ENCODE peak calls at places on chromosomes 12 and 14, in nine cellular contexts. U, Z, J, M, T, G, N, O and I are unnamed samples. For H3K4me1, the result is how much of the 10 kb centered on the place peaks cover.

GRCh38 chr14:68199465-68200145 is 380.0 kb downstream of the RAD51B start:
- DNase-seq in U (no peak), Z (no peak), J (no peak), M (no peak), T (peak), G (no peak), N (peak), O (no peak), I (no peak)

GRCh38 chr12:10673660-10674384 is at the start of gene STYK1:
- DNase-seq in U (peak), Z (peak), J (peak), M (peak), T (peak), G (peak), N (peak), O (peak), I (peak)

GRCh38 chr14:20687362-20688166 is 1.0 kb upstream of the ANG start:
- DNase-seq in U (no peak), Z (no peak), J (no peak), M (no peak), T (no peak), G (no peak), N (no peak), O (no peak), I (no peak)

GRCh38 chr12:71438670-71439361 is 782 bp upstream of the LGR5 start:
- DNase-seq in U (peak), Z (no peak), J (peak), M (no peak), T (no peak), G (no peak), N (no peak), O (peak), I (no peak)

GRCh38 chr12:24884911-24885310 is 64.0 kb downstream of the BCAT1 start:
- DNase-seq in U (no peak), Z (no peak), J (no peak), M (no peak), T (no peak), G (no peak), N (no peak), O (no peak), I (no peak)

GRCh38 chr12:6752181-6752930 is 585 bp downstream of the MLF2 start:
- DNase-seq in U (no peak), Z (peak), J (peak), M (no peak), T (no peak), G (no peak), N (no peak), O (peak), I (peak)

GRCh38 chr14:24289649-24290283 is 9.8 kb downstream of the DHRS1 start:
- DNase-seq in U (no peak), Z (no peak), J (no peak), M (no peak), T (no peak), G (no peak), N (no peak), O (no peak), I (no peak)

GRCh38 chr14:52458721-52459085 is 93.6 kb downstream of the TXNDC16 start:
- DNase-seq in U (no peak), Z (no peak), J (peak), M (no peak), T (no peak), G (no peak), N (no peak), O (peak), I (no peak)

GRCh38 chr12:574475-575128 is 88.6 kb downstream of the NINJ2 start:
- DNase-seq in U (no peak), Z (no peak), J (no peak), M (no peak), T (no peak), G (no peak), N (no peak), O (no peak), I (no peak)

GRCh38 chr12:11717533-11717961 is 68.1 kb downstream of the ETV6 start:
- DNase-seq in U (no peak), Z (no peak), J (peak), M (no peak), T (no peak), G (no peak), N (no peak), O (no peak), I (no peak)

GRCh38 chr14:57748279-57748678 is 117.6 kb downstream of the SLC35F4 start:
- DNase-seq in U (no peak), Z (no peak), J (no peak), M (no peak), T (no peak), G (no peak), N (no peak), O (peak), I (no peak)

GRCh38 chr12:78802593-78802992 is 62.0 kb upstream of the SYT1 start:
- DNase-seq in U (no peak), Z (no peak), J (peak), M (no peak), T (no peak), G (no peak), N (no peak), O (peak), I (no peak)

GRCh38 chr12:124381454-124382207 is 86.7 kb downstream of the RFLNA start:
- DNase-seq in U (peak), Z (peak), J (peak), M (no peak), T (no peak), G (no peak), N (no peak), O (peak), I (peak)

GRCh38 chr14:54979039-54979438 is 47.9 kb downstream of the WDHD1 start:
- DNase-seq in U (no peak), Z (no peak), J (no peak), M (no peak), T (no peak), G (no peak), N (no peak), O (no peak), I (no peak)

GRCh38 chr14:80535171-80535570 is 323.9 kb upstream of the DIO2 start:
- DNase-seq in U (no peak), Z (no peak), J (peak), M (no peak), T (no peak), G (no peak), N (no peak), O (no peak), I (no peak)

GRCh38 chr12:30822385-30823139 is 67.8 kb upstream of the CAPRIN2 start:
- DNase-seq in U (peak), Z (peak), J (peak), M (no peak), T (peak), G (peak), N (no peak), O (no peak), I (peak)

GRCh38 chr14:99412122-99413061 is 68.3 kb downstream of the SETD3 start:
- DNase-seq in U (no peak), Z (no peak), J (no peak), M (no peak), T (no peak), G (no peak), N (no peak), O (no peak), I (no peak)

GRCh38 chr14:105419305-105420091 is at the start of gene MTA1:
- DNase-seq in U (peak), Z (no peak), J (peak), M (no peak), T (peak), G (peak), N (no peak), O (peak), I (no peak)

GRCh38 chr14:91367173-91368171 is 50.1 kb downstream of the CCDC88C start:
- DNase-seq in U (no peak), Z (peak), J (peak), M (no peak), T (no peak), G (peak), N (no peak), O (peak), I (no peak)

GRCh38 chr12:89525824-89526770 is at the start of gene POC1B:
- DNase-seq in U (peak), Z (peak), J (peak), M (peak), T (peak), G (peak), N (no peak), O (peak), I (peak)
- H3K4me3 ChIP-seq in U (peak), Z (peak), J (peak), M (peak), T (peak), G (peak), N (peak), O (peak), I (peak)

DNA sequence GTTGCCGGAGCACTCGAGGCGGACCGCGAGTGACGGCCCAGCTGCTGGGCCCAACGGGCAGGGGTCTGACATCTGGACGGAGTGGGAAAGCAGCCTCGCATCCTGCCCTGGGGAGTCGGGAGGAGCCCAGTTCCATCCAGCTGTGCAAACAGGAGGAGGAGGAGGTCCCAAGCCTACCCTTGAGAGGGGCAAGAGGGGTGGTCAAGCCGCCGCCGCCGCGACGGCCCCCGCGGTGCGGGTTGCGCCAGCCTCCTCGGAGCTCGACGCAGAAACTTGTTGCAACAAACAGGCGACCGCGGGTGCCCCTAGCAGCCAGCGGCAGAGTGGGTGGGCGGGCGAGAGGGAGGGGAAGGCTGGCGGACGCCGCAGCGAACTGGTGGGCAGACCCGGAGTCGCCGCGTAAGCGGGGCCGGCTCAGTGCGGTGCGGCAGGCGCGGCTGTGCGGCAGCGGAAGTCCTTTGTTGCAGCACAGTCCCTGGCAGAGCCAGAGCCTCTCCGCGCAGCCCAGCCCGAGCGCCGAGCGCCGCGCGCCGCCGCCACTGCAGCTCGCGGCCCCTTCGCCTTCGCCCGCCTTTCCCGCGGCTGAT is at the start of gene ZBTB1:
- DNase-seq in U (peak), Z (peak), J (peak), M (no peak), T (peak), G (peak), N (peak), O (peak), I (peak)
- H3K4me1 ChIP-seq in U (under half), Z (under half), J (under half), M (under half), T (under half), G (under half), N (under half), O (under half), I (under half)

GRCh38 chr12:130920119-130920703 is 33.5 kb upstream of the ADGRD1 start:
- DNase-seq in U (no peak), Z (no peak), J (no peak), M (no peak), T (no peak), G (no peak), N (no peak), O (no peak), I (no peak)

GRCh38 chr12:130911933-130912332 is 40.1 kb downstream of the RAN start:
- DNase-seq in U (no peak), Z (no peak), J (no peak), M (no peak), T (no peak), G (no peak), N (no peak), O (no peak), I (no peak)

GRCh38 chr12:130917607-130918006 is 36.1 kb upstream of the ADGRD1 start:
- DNase-seq in U (no peak), Z (no peak), J (no peak), M (no peak), T (no peak), G (no peak), N (no peak), O (peak), I (no peak)

GRCh38 chr12:130919115-130919514 is 34.6 kb upstream of the ADGRD1 start:
- DNase-seq in U (no peak), Z (no peak), J (no peak), M (no peak), T (no peak), G (no peak), N (no peak), O (no peak), I (no peak)

GRCh38 chr12:130916251-130916911 is 37.3 kb upstream of the ADGRD1 start:
- DNase-seq in U (peak), Z (peak), J (peak), M (peak), T (peak), G (no peak), N (peak), O (peak), I (peak)
- H3K4me3 ChIP-seq in U (peak), Z (no peak), J (peak), M (peak), T (no peak), G (no peak), N (no peak), O (peak), I (no peak)

GRCh38 chr12:117035287-117035686 is 63.9 kb downstream of the TESC start:
- DNase-seq in U (peak), Z (no peak), J (no peak), M (no peak), T (no peak), G (no peak), N (no peak), O (no peak), I (no peak)
- H3K4me1 ChIP-seq in U (under half), Z (under half), J (under half), M (under half), T (under half), G (under half), N (under half), O (under half), I (under half)

GRCh38 chr12:129467289-129467688 is 436.5 kb downstream of the TMEM132D start:
- DNase-seq in U (no peak), Z (no peak), J (no peak), M (no peak), T (no peak), G (no peak), N (no peak), O (no peak), I (no peak)

DNA sequence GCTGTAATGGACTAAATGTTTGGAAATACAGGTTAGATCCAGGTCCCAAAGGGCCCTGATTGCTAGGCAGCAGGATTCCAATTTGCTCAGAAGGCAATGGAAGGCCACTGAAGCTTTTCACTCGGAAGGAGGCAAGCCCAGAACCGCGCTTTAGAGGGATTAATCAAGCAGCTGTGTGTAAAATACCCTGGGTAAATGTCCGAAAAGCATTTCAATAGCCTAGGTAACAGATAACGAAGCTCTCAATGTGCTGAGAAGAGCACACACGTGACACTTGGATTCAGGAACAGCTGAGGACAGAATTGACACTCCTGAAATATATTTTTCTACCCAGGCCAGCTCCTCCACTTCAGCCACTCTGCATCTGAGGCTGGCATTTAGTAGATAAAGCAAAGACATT is 436.1 kb downstream of the TMEM132D start:
- DNase-seq in U (no peak), Z (no peak), J (no peak), M (no peak), T (no peak), G (no peak), N (no peak), O (no peak), I (no peak)
- H3K4me3 ChIP-seq in U (no peak), Z (no peak), J (no peak), M (no peak), T (no peak), G (no peak), N (no peak), O (no peak), I (no peak)

GRCh38 chr12:47737936-47738335 is 12.6 kb upstream of the ENDOU start:
- DNase-seq in U (peak), Z (no peak), J (no peak), M (no peak), T (no peak), G (no peak), N (no peak), O (no peak), I (no peak)

GRCh38 chr12:47740536-47741339 is 15.4 kb upstream of the ENDOU start:
- DNase-seq in U (no peak), Z (no peak), J (no peak), M (no peak), T (no peak), G (no peak), N (no peak), O (no peak), I (no peak)

GRCh38 chr12:47741340-47741703 is 16.0 kb upstream of the ENDOU start:
- DNase-seq in U (no peak), Z (peak), J (peak), M (no peak), T (no peak), G (peak), N (no peak), O (peak), I (peak)

GRCh38 chr12:47739959-47740358 is 14.7 kb upstream of the ENDOU start:
- DNase-seq in U (no peak), Z (no peak), J (no peak), M (no peak), T (no peak), G (no peak), N (no peak), O (no peak), I (no peak)

GRCh38 chr12:47739297-47739696 is 14.0 kb upstream of the ENDOU start:
- DNase-seq in U (no peak), Z (no peak), J (no peak), M (no peak), T (no peak), G (no peak), N (no peak), O (no peak), I (no peak)
- H3K4me1 ChIP-seq in U (under half), Z (under half), J (under half), M (under half), T (under half), G (under half), N (under half), O (under half), I (under half)

GRCh38 chr14:96114002-96114401 is 74.8 kb downstream of the C14orf132 start:
- DNase-seq in U (no peak), Z (no peak), J (no peak), M (no peak), T (no peak), G (no peak), N (no peak), O (no peak), I (no peak)
- H3K4me3 ChIP-seq in U (no peak), Z (no peak), J (no peak), M (no peak), T (no peak), G (no peak), N (no peak), O (no peak), I (no peak)

GRCh38 chr12:92059976-92060375 is 85.7 kb downstream of the BTG1 start:
- DNase-seq in U (no peak), Z (no peak), J (peak), M (no peak), T (no peak), G (no peak), N (no peak), O (peak), I (no peak)

GRCh38 chr12:92061061-92061460 is 84.6 kb downstream of the BTG1 start:
- DNase-seq in U (no peak), Z (no peak), J (no peak), M (no peak), T (no peak), G (no peak), N (no peak), O (no peak), I (no peak)

GRCh38 chr12:92055877-92056276 is 89.8 kb downstream of the BTG1 start:
- DNase-seq in U (no peak), Z (no peak), J (no peak), M (no peak), T (no peak), G (peak), N (no peak), O (peak), I (no peak)

GRCh38 chr12:92058664-92059063 is 87.0 kb downstream of the BTG1 start:
- DNase-seq in U (no peak), Z (no peak), J (no peak), M (no peak), T (no peak), G (peak), N (no peak), O (no peak), I (no peak)

GRCh38 chr12:92056290-92056689 is 89.4 kb downstream of the BTG1 start:
- DNase-seq in U (no peak), Z (no peak), J (no peak), M (no peak), T (no peak), G (no peak), N (no peak), O (peak), I (no peak)
- H3K4me1 ChIP-seq in U (under half), Z (under half), J (under half), M (under half), T (under half), G (under half), N (under half), O (under half), I (under half)

GRCh38 chr12:49293056-49293956 is 1.6 kb upstream of the PRPH start:
- DNase-seq in U (peak), Z (no peak), J (peak), M (no peak), T (no peak), G (no peak), N (no peak), O (no peak), I (peak)
- H3K4me3 ChIP-seq in U (no peak), Z (no peak), J (no peak), M (no peak), T (no peak), G (no peak), N (peak), O (no peak), I (no peak)

GRCh38 chr14:75452324-75452723 is 24.5 kb downstream of the JDP2 start:
- DNase-seq in U (no peak), Z (no peak), J (no peak), M (no peak), T (no peak), G (no peak), N (no peak), O (no peak), I (no peak)
- H3K4me1 ChIP-seq in U (under half), Z (under half), J (under half), M (under half), T (half or more), G (under half), N (under half), O (under half), I (under half)